ENCODE peak calls at places on chromosomes 2 and 18, in five cellular contexts. W, L, N, J and P are unnamed samples. For H3K27me3, the result is how much of the 10 kb centered on the place peaks cover.

GRCh38 chr2:55616509-55617159 is 788 bp downstream of the PPP4R3B start:
- DNase-seq in W (no peak), N (peak), J (peak), L (no peak), P (peak)

GRCh38 chr2:383888-384287 is 96.0 kb upstream of the ALKAL2 start:
- DNase-seq in L (no peak), J (no peak), N (no peak), W (no peak), P (no peak)

GRCh38 chr2:105455488-105455991 is 56.7 kb upstream of the FHL2 start:
- DNase-seq in W (peak), L (peak), N (peak), J (peak), P (peak)

GRCh38 chr18:49112031-49112430 is 161.3 kb upstream of the SMAD7 start:
- DNase-seq in J (no peak), N (no peak), W (no peak), L (no peak), P (no peak)

GRCh38 chr18:73279499-73279898 is 411.7 kb upstream of the NETO1 start:
- DNase-seq in N (no peak), W (no peak), L (no peak), J (no peak), P (no peak)

GRCh38 chr18:23133860-23134779 is 1.2 kb upstream of the CABLES1 start:
- DNase-seq in J (no peak), L (peak), N (peak), W (peak), P (no peak)

GRCh38 chr2:157076526-157077161 is 180.9 kb upstream of the GALNT5 start:
- DNase-seq in L (no peak), J (no peak), W (no peak), N (no peak), P (no peak)

GRCh38 chr2:37886745-37887144 is 38.3 kb upstream of the RMDN2 start:
- DNase-seq in W (no peak), L (no peak), N (no peak), J (peak), P (no peak)

GRCh38 chr2:70922591-70923234 is 13.0 kb upstream of the ATP6V1B1 start:
- DNase-seq in J (no peak), W (peak), N (no peak), L (no peak), P (no peak)

GRCh38 chr18:34807106-34807796 is 97.2 kb downstream of the DTNA start:
- DNase-seq in N (no peak), W (no peak), J (no peak), L (no peak), P (no peak)

GRCh38 chr2:223528036-223528435 is 74.1 kb downstream of the SCG2 start:
- DNase-seq in N (no peak), L (no peak), W (no peak), J (peak), P (no peak)

GRCh38 chr2:239361311-239361642 is 39.5 kb downstream of the HDAC4 start:
- DNase-seq in N (no peak), L (no peak), J (peak), W (no peak), P (no peak)

GRCh38 chr18:34352385-34353163 is 127.9 kb upstream of the NOL4 start:
- DNase-seq in N (no peak), W (no peak), J (no peak), L (no peak), P (no peak)

GRCh38 chr2:119941981-119942513 is 70.8 kb upstream of the EPB41L5 start:
- DNase-seq in W (no peak), J (no peak), L (no peak), N (no peak), P (no peak)

GRCh38 chr2:119950966-119951365 is 61.9 kb upstream of the EPB41L5 start:
- DNase-seq in N (no peak), L (no peak), J (peak), W (no peak), P (no peak)

GRCh38 chr2:119943058-119943457 is 69.8 kb upstream of the EPB41L5 start:
- DNase-seq in W (no peak), N (no peak), L (no peak), J (no peak), P (no peak)

GRCh38 chr2:119947535-119947934 is 65.3 kb upstream of the EPB41L5 start:
- DNase-seq in J (no peak), W (no peak), L (no peak), N (no peak), P (no peak)
- H3K27me3 ChIP-seq in J (under half), W (under half), L (under half), N (under half), P (under half)

DNA sequence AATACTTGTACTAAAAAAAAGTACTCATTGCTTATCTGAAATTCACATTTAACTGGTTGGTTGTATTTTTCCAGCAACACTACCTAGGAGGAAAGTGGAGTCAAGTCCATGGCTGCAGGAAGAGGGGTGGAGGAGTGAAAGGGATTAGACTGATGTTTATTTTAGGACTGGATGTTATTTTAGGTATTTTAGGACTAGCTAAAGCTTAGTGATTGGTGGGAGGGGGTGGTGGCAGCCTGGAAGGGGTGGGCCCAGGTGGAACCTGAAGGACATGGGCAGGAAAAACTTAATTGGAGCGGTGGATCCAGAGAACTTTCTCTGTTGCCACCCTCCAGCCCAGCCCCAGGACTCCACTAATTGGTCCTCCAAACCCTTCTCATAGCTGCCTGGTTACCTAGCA is 3.9 kb upstream of the TMBIM1 start:
- DNase-seq in L (no peak), W (no peak), J (no peak), N (no peak), P (no peak)
- H3K4me3 ChIP-seq in L (no peak), W (no peak), J (no peak), N (no peak), P (no peak)

DNA sequence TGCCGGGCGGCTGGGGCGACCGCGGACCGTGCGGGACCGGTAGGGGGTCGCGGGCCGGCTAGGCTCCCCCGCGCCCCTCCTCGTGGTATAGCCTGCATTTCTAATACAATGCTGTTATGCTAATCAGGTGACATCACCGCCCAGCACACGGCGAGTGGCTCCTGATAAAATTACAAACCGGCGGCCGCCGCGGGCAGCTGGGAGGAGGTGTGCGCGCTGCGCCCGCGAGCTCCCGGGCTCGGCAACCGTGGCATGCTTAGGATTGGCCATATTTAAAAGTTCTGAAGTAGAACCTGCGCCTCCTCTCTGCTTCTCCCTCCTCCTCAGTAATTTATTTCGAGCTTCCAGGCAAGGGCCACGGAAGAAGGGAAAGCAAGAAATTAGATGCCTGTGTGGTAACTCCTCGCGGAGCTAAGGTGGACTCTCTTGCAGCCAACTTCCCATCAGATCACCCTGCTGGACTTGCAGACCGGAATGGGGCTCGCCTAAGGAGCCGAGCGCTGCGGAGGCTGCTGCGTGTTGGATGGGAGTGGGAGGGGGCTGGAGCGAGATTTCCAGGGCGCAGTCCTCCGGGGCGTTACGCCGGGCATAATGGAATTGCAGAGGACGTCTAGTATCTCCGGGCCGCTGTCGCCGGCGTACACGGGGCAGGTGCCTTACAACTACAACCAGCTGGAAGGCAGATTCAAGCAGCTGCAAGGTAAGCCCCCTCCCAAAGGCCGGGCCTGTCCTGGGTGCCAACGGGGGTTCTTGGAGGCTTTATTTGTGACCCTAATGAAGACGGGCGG is 102.3 kb downstream of the SPTBN1 start:
- DNase-seq in N (peak), J (peak), L (peak), W (peak), P (peak)
- TF ChIP-seq POLR2A in N (peak), J (no peak), L (peak), W (no peak), P (no peak)

GRCh38 chr2:80302465-80303005 is 2.0 kb downstream of the LRRTM1 start:
- DNase-seq in W (no peak), L (no peak), N (no peak), J (no peak), P (no peak)

GRCh38 chr2:80299672-80300071 is 4.9 kb downstream of the LRRTM1 start:
- DNase-seq in W (no peak), J (no peak), N (no peak), L (no peak), P (no peak)

GRCh38 chr2:80303006-80303741 is 1.4 kb downstream of the LRRTM1 start:
- DNase-seq in J (no peak), W (no peak), L (no peak), N (no peak), P (no peak)

GRCh38 chr2:80302001-80302464 is 2.5 kb downstream of the LRRTM1 start:
- DNase-seq in W (no peak), J (no peak), N (no peak), L (no peak), P (no peak)

DNA sequence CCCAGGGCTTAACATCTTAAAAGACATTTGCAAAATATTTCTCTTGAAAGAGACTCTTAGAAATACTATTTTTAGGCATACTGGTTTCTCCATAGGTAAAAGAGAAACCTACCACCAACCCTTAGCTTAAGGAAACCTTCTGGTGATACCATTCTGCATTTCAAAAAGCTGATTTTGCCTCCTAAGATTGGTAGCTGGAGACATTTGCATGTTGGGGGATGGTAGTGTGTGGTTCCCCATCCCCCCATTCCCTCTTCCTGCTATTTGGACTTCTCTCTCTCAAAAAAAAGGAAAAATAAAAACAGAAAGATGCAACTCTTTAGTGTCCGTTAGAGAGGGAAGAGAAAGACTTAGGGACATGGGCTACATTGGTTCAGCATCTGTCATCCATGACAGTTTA is 4.2 kb downstream of the LRRTM1 start:
- DNase-seq in J (no peak), L (no peak), N (no peak), W (no peak), P (no peak)
- H3K27me3 ChIP-seq in J (under half), L (under half), N (under half), W (under half), P (under half)

GRCh38 chr2:9086465-9086864 is 83.0 kb upstream of the MBOAT2 start:
- DNase-seq in L (no peak), N (no peak), W (no peak), J (no peak), P (no peak)
- H3K4me3 ChIP-seq in L (no peak), N (no peak), W (no peak), J (no peak), P (no peak)